ENCODE peak calls at places on chromosomes 2 and 18, in four cellular contexts. One of them, this sample, is unnamed.

GRCh38 chr2:144325086-144325485 is 194.8 kb downstream of the ZEB2 start:
- DNase-seq in H1: no peak
- DNase-seq in K562: no peak
- DNase-seq in HepG2: no peak
- DNase-seq in this sample: peak; percentile 63

GRCh38 chr2:7061436-7061779 is 144.2 kb downstream of the RNF144A start:
- DNase-seq in H1: no peak
- DNase-seq in K562: no peak
- DNase-seq in HepG2: no peak
- DNase-seq in this sample: no peak

GRCh38 chr18:62033207-62033606 is 140.4 kb upstream of the RNF152 start:
- DNase-seq in H1: no peak
- DNase-seq in K562: no peak
- DNase-seq in HepG2: no peak
- DNase-seq in this sample: no peak

GRCh38 chr2:23506460-23507266 is 121.7 kb downstream of the KLHL29 start:
- DNase-seq in H1: no peak
- DNase-seq in K562: no peak
- DNase-seq in HepG2: no peak
- DNase-seq in this sample: no peak

GRCh38 chr2:58006256-58006951 is 40.2 kb upstream of the VRK2 start:
- DNase-seq in H1: no peak
- DNase-seq in K562: no peak
- DNase-seq in HepG2: no peak
- DNase-seq in this sample: no peak

GRCh38 chr18:8175486-8176061 is 433.7 kb upstream of the RAB12 start:
- DNase-seq in H1: no peak
- DNase-seq in K562: no peak
- DNase-seq in HepG2: no peak
- DNase-seq in this sample: no peak

GRCh38 chr2:208399201-208399600 is 7.4 kb upstream of the PTH2R start:
- DNase-seq in H1: no peak
- DNase-seq in K562: no peak
- DNase-seq in HepG2: no peak
- DNase-seq in this sample: no peak

GRCh38 chr2:76197842-76198448 is 487.2 kb upstream of the GCFC2 start:
- DNase-seq in H1: peak; percentile 60
- DNase-seq in K562: peak; percentile 11
- DNase-seq in HepG2: peak; percentile 72
- DNase-seq in this sample: peak; percentile 20

GRCh38 chr2:207113403-207113802 is 52.3 kb downstream of the KLF7 start:
- DNase-seq in H1: no peak
- DNase-seq in K562: peak; percentile 9
- DNase-seq in HepG2: no peak
- DNase-seq in this sample: no peak

GRCh38 chr2:85681354-85681728 is 12.8 kb upstream of the GNLY start:
- DNase-seq in H1: no peak
- DNase-seq in K562: no peak
- DNase-seq in HepG2: no peak
- DNase-seq in this sample: no peak

GRCh38 chr2:164599954-164600589 is 21.2 kb downstream of the GRB14 start:
- DNase-seq in H1: no peak
- DNase-seq in K562: peak; percentile 19
- DNase-seq in HepG2: peak; percentile 88
- DNase-seq in this sample: no peak

GRCh38 chr2:3670376-3670775 is 12.4 kb downstream of the ALLC start:
- DNase-seq in H1: no peak
- DNase-seq in K562: no peak
- DNase-seq in HepG2: no peak
- DNase-seq in this sample: no peak

GRCh38 chr2:86443601-86444000 is 2.4 kb downstream of the KDM3A start:
- DNase-seq in H1: no peak
- DNase-seq in K562: no peak
- DNase-seq in HepG2: no peak
- DNase-seq in this sample: no peak

GRCh38 chr18:297936-298335 is 30.1 kb upstream of the THOC1 start:
- DNase-seq in H1: no peak
- DNase-seq in K562: no peak
- DNase-seq in HepG2: no peak
- DNase-seq in this sample: no peak

GRCh38 chr2:109063326-109063670 is 65.7 kb upstream of the SH3RF3 start:
- DNase-seq in H1: no peak
- DNase-seq in K562: no peak
- DNase-seq in HepG2: no peak
- DNase-seq in this sample: no peak

GRCh38 chr18:22337878-22338277 is 79.8 kb downstream of the CTAGE1 start:
- DNase-seq in H1: no peak
- DNase-seq in K562: no peak
- DNase-seq in HepG2: no peak
- DNase-seq in this sample: no peak

GRCh38 chr2:201465524-201465971 is 14.0 kb downstream of the STRADB start:
- DNase-seq in H1: no peak
- DNase-seq in K562: no peak
- DNase-seq in HepG2: no peak
- DNase-seq in this sample: no peak

GRCh38 chr2:70716131-70716766 is 51.8 kb downstream of the ADD2 start:
- DNase-seq in H1: no peak
- DNase-seq in K562: no peak
- DNase-seq in HepG2: no peak
- DNase-seq in this sample: no peak

GRCh38 chr18:48751727-48752468 is 198.9 kb downstream of the SMAD7 start:
- DNase-seq in H1: no peak
- DNase-seq in K562: no peak
- DNase-seq in HepG2: no peak
- DNase-seq in this sample: no peak

GRCh38 chr2:56234241-56234640 is 50.5 kb downstream of the CCDC85A start:
- DNase-seq in H1: no peak
- DNase-seq in K562: no peak
- DNase-seq in HepG2: no peak
- DNase-seq in this sample: no peak

GRCh38 chr2:1741851-1742250 is 2.5 kb downstream of the PXDN start:
- DNase-seq in H1: no peak
- DNase-seq in K562: no peak
- DNase-seq in HepG2: no peak
- DNase-seq in this sample: no peak

GRCh38 chr18:35441857-35442595 is 55.7 kb downstream of the INO80C start:
- DNase-seq in H1: no peak
- DNase-seq in K562: no peak
- DNase-seq in HepG2: no peak
- DNase-seq in this sample: no peak

GRCh38 chr2:215189393-215189792 is 51.0 kb upstream of the ABCA12 start:
- DNase-seq in H1: no peak
- DNase-seq in K562: no peak
- DNase-seq in HepG2: no peak
- DNase-seq in this sample: no peak

GRCh38 chr18:24837065-24837464 is 376.6 kb downstream of the HRH4 start:
- DNase-seq in H1: no peak
- DNase-seq in K562: no peak
- DNase-seq in HepG2: no peak
- DNase-seq in this sample: no peak
- TF ChIP-seq ZNF274 in H1: no peak
- TF ChIP-seq ZNF274 in K562: no peak
- TF ChIP-seq ZNF274 in HepG2: no peak
- TF ChIP-seq ZNF274 in this sample: no peak

GRCh38 chr18:71450258-71450657 is 1093.9 kb downstream of the CBLN2 start:
- DNase-seq in H1: no peak
- DNase-seq in K562: no peak
- DNase-seq in HepG2: no peak
- DNase-seq in this sample: no peak
- TF ChIP-seq BRCA1 in H1: no peak
- TF ChIP-seq BRCA1 in K562: no peak
- TF ChIP-seq BRCA1 in HepG2: no peak
- TF ChIP-seq BRCA1 in this sample: no peak

GRCh38 chr18:79531926-79532689 is 136.4 kb downstream of the NFATC1 start:
- DNase-seq in H1: no peak
- DNase-seq in K562: no peak
- DNase-seq in HepG2: no peak
- DNase-seq in this sample: no peak

GRCh38 chr18:79529991-79530390 is 134.3 kb downstream of the NFATC1 start:
- DNase-seq in H1: no peak
- DNase-seq in K562: no peak
- DNase-seq in HepG2: no peak
- DNase-seq in this sample: no peak

GRCh38 chr18:79530821-79531220 is 135.1 kb downstream of the NFATC1 start:
- DNase-seq in H1: no peak
- DNase-seq in K562: no peak
- DNase-seq in HepG2: no peak
- DNase-seq in this sample: no peak

GRCh38 chr18:79532690-79533058 is 136.9 kb downstream of the NFATC1 start:
- DNase-seq in H1: no peak
- DNase-seq in K562: no peak
- DNase-seq in HepG2: no peak
- DNase-seq in this sample: no peak

GRCh38 chr18:79531386-79531785 is 135.7 kb downstream of the NFATC1 start:
- DNase-seq in H1: no peak
- DNase-seq in K562: no peak
- DNase-seq in HepG2: no peak
- DNase-seq in this sample: no peak
- TF ChIP-seq ZNF274 in H1: no peak
- TF ChIP-seq ZNF274 in K562: no peak
- TF ChIP-seq ZNF274 in HepG2: no peak
- TF ChIP-seq ZNF274 in this sample: no peak

GRCh38 chr2:134706587-134707329 is 12.0 kb downstream of the TMEM163 start:
- DNase-seq in H1: no peak
- DNase-seq in K562: peak; percentile 60
- DNase-seq in HepG2: peak; percentile 35
- DNase-seq in this sample: no peak
- TF ChIP-seq BRCA1 in H1: no peak
- TF ChIP-seq BRCA1 in K562: no peak
- TF ChIP-seq BRCA1 in HepG2: no peak
- TF ChIP-seq BRCA1 in this sample: no peak